ENCODE peak calls at places on chromosomes 11 and 22, in four cellular contexts. X is activated T-cell treated with anti-CD3 and anti-CD28 coated beads, Interleukin-2, amount 50 U/mL, for 1 hour; L is Kasumi-1; O is activated effector memory CD4-positive, alpha-beta T cell treated with anti-CD3 and anti-CD28 coated beads, Interleukin-2, amount 50 U/mL, for 16 hours. W is an unnamed sample.

GRCh38 chr11:19951558-19952083 is 208.7 kb downstream of the DBX1 start:
- DNase-seq in X (no peak), L (peak; percentile 55), O (no peak), W (no peak)

GRCh38 chr22:35842954-35843353 is 125.3 kb downstream of the APOL5 start:
- DNase-seq in X (no peak), L (peak; percentile 58), O (no peak), W (peak; percentile 40)

GRCh38 chr11:62852523-62853188 is 13.3 kb upstream of the WDR74 start:
- DNase-seq in X (no peak), L (no peak), O (no peak), W (no peak)

GRCh38 chr11:847876-848275 is 5.2 kb downstream of the TSPAN4 start:
- DNase-seq in X (no peak), L (no peak), O (no peak), W (no peak)

GRCh38 chr11:9596926-9597325 is 23.5 kb downstream of the WEE1 start:
- DNase-seq in X (no peak), L (no peak), O (no peak), W (no peak)

GRCh38 chr22:50674606-50675552 is 2.3 kb downstream of the SHANK3 start:
- DNase-seq in X (peak; percentile 34), L (no peak), O (no peak), W (no peak)

GRCh38 chr11:117828641-117829368 is 4.3 kb upstream of the FXYD2 start:
- DNase-seq in X (peak; percentile 88), L (no peak), O (peak; percentile 93), W (no peak)

GRCh38 chr11:59188954-59189353 is 17.0 kb downstream of the DTX4 start:
- DNase-seq in X (no peak), L (no peak), O (no peak), W (no peak)

GRCh38 chr11:111460340-111460739 is 51.8 kb downstream of the BTG4 start:
- DNase-seq in X (no peak), L (no peak), O (no peak), W (no peak)

GRCh38 chr11:110081462-110082233 is 11.5 kb upstream of the ZC3H12C start:
- DNase-seq in X (no peak), L (no peak), O (no peak), W (no peak)

W was measured in right lobe of liver.